ENCODE peak calls at places on chromosomes 11 and 22, in six cellular contexts. Q is psoas muscle, C is ascending aorta, W is cardiac muscle cell, V is esophagus squamous epithelium, S is left ventricle myocardium inferior. M is an unnamed sample.

GRCh38 chr11:47359162-47359561 is 6.7 kb upstream of the MYBPC3 start:
- DNase-seq in Q (no peak), C (no peak), W (no peak), V (no peak), S (no peak), M (no peak)

GRCh38 chr11:71324788-71325417 is 72.5 kb upstream of the SHANK2 start:
- DNase-seq in Q (no peak), C (no peak), W (no peak), V (no peak), S (no peak), M (no peak)

GRCh38 chr11:116787436-116787785 is 412 bp downstream of the ZPR1 start:
- DNase-seq in Q (no peak), C (no peak), W (no peak), V (no peak), S (no peak), M (no peak)

GRCh38 chr11:62607729-62608128 is 4.8 kb downstream of the EML3 start:
- DNase-seq in Q (peak), C (no peak), W (no peak), V (no peak), S (no peak), M (no peak)

GRCh38 chr11:60170566-60170965 is 12.3 kb downstream of the MS4A6A start:
- DNase-seq in Q (no peak), C (no peak), W (no peak), V (no peak), S (no peak), M (peak)

GRCh38 chr11:112470355-112470754 is 209.7 kb upstream of the PLET1 start:
- DNase-seq in Q (no peak), C (no peak), W (no peak), V (no peak), S (no peak), M (no peak)

GRCh38 chr22:17047656-17048055 is 37.1 kb upstream of the IL17RA start:
- DNase-seq in Q (no peak), C (no peak), W (no peak), V (no peak), S (no peak), M (no peak)

GRCh38 chr11:101686514-101686913 is 102.7 kb upstream of the TRPC6 start:
- DNase-seq in Q (no peak), C (no peak), W (no peak), V (no peak), S (no peak), M (peak)

GRCh38 chr22:23125512-23126103 is 16.2 kb downstream of the RSPH14 start:
- DNase-seq in Q (no peak), C (no peak), W (no peak), V (no peak), S (no peak), M (no peak)

GRCh38 chr11:94934362-94934761 is 39.0 kb downstream of the CWC15 start:
- DNase-seq in Q (no peak), C (no peak), W (no peak), V (no peak), S (no peak), M (no peak)

GRCh38 chr11:38323961-38324761 is 1726.1 kb upstream of the RAG2 start:
- DNase-seq in Q (no peak), C (no peak), W (no peak), V (no peak), S (no peak), M (no peak)

GRCh38 chr11:62646825-62647608 is 604 bp upstream of the GANAB start:
- DNase-seq in Q (no peak), C (no peak), W (no peak), V (no peak), S (no peak), M (no peak)

GRCh38 chr11:126924381-126924780 is 76.2 kb downstream of the KIRREL3 start:
- DNase-seq in Q (no peak), C (no peak), W (no peak), V (no peak), S (no peak), M (no peak)

GRCh38 chr22:25747245-25747944 is 5.4 kb downstream of the MYO18B start:
- DNase-seq in Q (peak), C (peak), W (no peak), V (no peak), S (no peak), M (peak)

GRCh38 chr11:9615031-9615451 is 41.6 kb downstream of the WEE1 start:
- DNase-seq in Q (no peak), C (no peak), W (no peak), V (no peak), S (no peak), M (no peak)

GRCh38 chr11:10379871-10380568 is 75.0 kb upstream of the AMPD3 start:
- DNase-seq in Q (no peak), C (no peak), W (no peak), V (no peak), S (no peak), M (no peak)

GRCh38 chr22:49881856-49882255 is 28.2 kb downstream of the ZBED4 start:
- DNase-seq in Q (no peak), C (no peak), W (no peak), V (no peak), S (no peak), M (no peak)

GRCh38 chr22:49415219-49415951 is 412.3 kb downstream of the BRD1 start:
- DNase-seq in Q (no peak), C (no peak), W (no peak), V (no peak), S (no peak), M (no peak)

GRCh38 chr11:79438631-79439429 is 2.0 kb downstream of the TENM4 start:
- DNase-seq in Q (peak), C (no peak), W (peak), V (no peak), S (peak), M (no peak)

GRCh38 chr11:79439893-79440450 is 858 bp downstream of the TENM4 start:
- DNase-seq in Q (peak), C (no peak), W (peak), V (no peak), S (peak), M (no peak)

GRCh38 chr11:79440451-79441158 is at the start of gene TENM4:
- DNase-seq in Q (peak), C (peak), W (peak), V (no peak), S (peak), M (no peak)

GRCh38 chr11:79439430-79439892 is 1.4 kb downstream of the TENM4 start:
- DNase-seq in Q (no peak), C (no peak), W (no peak), V (no peak), S (no peak), M (no peak)

GRCh38 chr11:79441159-79441875 is 487 bp upstream of the TENM4 start:
- DNase-seq in Q (no peak), C (no peak), W (no peak), V (no peak), S (no peak), M (no peak)
- TF ChIP-seq CTCF in Q (no peak), C (no peak), W (no peak), V (no peak), S (peak), M (no peak)

GRCh38 chr22:45972868-45973212 is 4.1 kb downstream of the WNT7B start:
- DNase-seq in Q (no peak), C (no peak), W (no peak), V (no peak), S (no peak), M (no peak)
- TF ChIP-seq CTCF in Q (no peak), C (no peak), W (no peak), V (no peak), S (no peak), M (no peak)

GRCh38 chr22:39665229-39665628 is 94.7 kb downstream of the CACNA1I start:
- DNase-seq in Q (no peak), C (no peak), W (no peak), V (no peak), S (no peak), M (no peak)
- TF ChIP-seq CTCF in Q (no peak), C (no peak), W (no peak), V (no peak), S (no peak), M (no peak)

GRCh38 chr11:65492387-65492636 is 6.5 kb upstream of the MALAT1 start:
- DNase-seq in Q (no peak), C (no peak), W (no peak), V (no peak), S (no peak), M (no peak)

GRCh38 chr11:65489706-65490310 is 9.0 kb upstream of the MALAT1 start:
- DNase-seq in Q (no peak), C (no peak), W (no peak), V (no peak), S (no peak), M (no peak)

GRCh38 chr11:65492637-65493366 is 6.0 kb upstream of the MALAT1 start:
- DNase-seq in Q (peak), C (no peak), W (no peak), V (no peak), S (peak), M (no peak)

GRCh38 chr11:65491614-65492386 is 7.0 kb upstream of the MALAT1 start:
- DNase-seq in Q (peak), C (peak), W (no peak), V (no peak), S (peak), M (peak)

DNA sequence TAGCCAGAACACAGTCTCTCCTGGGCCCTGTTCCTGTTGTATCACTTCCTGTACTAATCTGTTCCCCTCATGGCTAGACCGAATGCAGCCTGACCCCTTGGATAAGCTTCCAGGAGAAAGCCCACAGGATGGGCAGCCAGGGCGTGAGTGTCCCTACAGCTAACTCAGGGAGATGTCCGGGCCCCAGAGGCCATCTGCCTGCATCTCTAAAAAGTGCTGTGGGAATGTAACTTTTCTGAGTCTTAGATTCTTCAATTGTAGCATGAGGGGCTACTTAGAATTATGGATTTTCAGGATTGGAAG is 7.7 kb upstream of the MALAT1 start:
- DNase-seq in Q (no peak), C (no peak), W (no peak), V (no peak), S (peak), M (no peak)
- TF ChIP-seq CTCF in Q (no peak), C (no peak), W (no peak), V (no peak), S (no peak), M (no peak)